ENCODE peak calls at places on chromosomes 12 and 14, in seven cellular contexts. One of them, this sample, is unnamed. For H3K36me3, the result is how much of the 10 kb centered on the place peaks cover.

GRCh38 chr14:33675415-33676130 is 275.3 kb downstream of the EGLN3 start:
- DNase-seq in endodermal cell: no peak
- DNase-seq in cardiac muscle cell: no peak
- DNase-seq in BE2C: no peak
- DNase-seq in pancreas: no peak
- DNase-seq in GM23248: peak
- DNase-seq in CD8-positive, alpha-beta T cell: no peak
- DNase-seq in this sample: no peak

GRCh38 chr14:65156568-65157366 is 54.5 kb upstream of the MAX start:
- DNase-seq in endodermal cell: no peak
- DNase-seq in cardiac muscle cell: no peak
- DNase-seq in BE2C: no peak
- DNase-seq in pancreas: no peak
- DNase-seq in GM23248: peak
- DNase-seq in CD8-positive, alpha-beta T cell: no peak
- DNase-seq in this sample: no peak

GRCh38 chr12:105942316-105942715 is 196.4 kb downstream of the NUAK1 start:
- DNase-seq in endodermal cell: no peak
- DNase-seq in cardiac muscle cell: no peak
- DNase-seq in BE2C: no peak
- DNase-seq in pancreas: no peak
- DNase-seq in GM23248: no peak
- DNase-seq in CD8-positive, alpha-beta T cell: no peak
- DNase-seq in this sample: no peak

GRCh38 chr12:43957732-43958131 is 121.9 kb downstream of the TMEM117 start:
- DNase-seq in endodermal cell: peak
- DNase-seq in cardiac muscle cell: peak
- DNase-seq in BE2C: peak
- DNase-seq in pancreas: no peak
- DNase-seq in GM23248: peak
- DNase-seq in CD8-positive, alpha-beta T cell: no peak
- DNase-seq in this sample: peak

GRCh38 chr12:118780939-118781338 is 200.4 kb upstream of the SRRM4 start:
- DNase-seq in endodermal cell: no peak
- DNase-seq in cardiac muscle cell: no peak
- DNase-seq in BE2C: no peak
- DNase-seq in pancreas: no peak
- DNase-seq in GM23248: no peak
- DNase-seq in CD8-positive, alpha-beta T cell: no peak
- DNase-seq in this sample: no peak

GRCh38 chr14:100072783-100073346 is 7.6 kb downstream of the EVL start:
- DNase-seq in endodermal cell: no peak
- DNase-seq in cardiac muscle cell: no peak
- DNase-seq in BE2C: no peak
- DNase-seq in pancreas: no peak
- DNase-seq in GM23248: no peak
- DNase-seq in CD8-positive, alpha-beta T cell: peak
- DNase-seq in this sample: no peak

GRCh38 chr14:65016461-65016860 is 29.8 kb downstream of the FNTB start:
- DNase-seq in endodermal cell: no peak
- DNase-seq in cardiac muscle cell: no peak
- DNase-seq in BE2C: no peak
- DNase-seq in pancreas: no peak
- DNase-seq in GM23248: no peak
- DNase-seq in CD8-positive, alpha-beta T cell: no peak
- DNase-seq in this sample: no peak

GRCh38 chr14:61355892-61356325 is 34.5 kb downstream of the PRKCH start:
- DNase-seq in endodermal cell: peak
- DNase-seq in cardiac muscle cell: no peak
- DNase-seq in BE2C: no peak
- DNase-seq in pancreas: peak
- DNase-seq in GM23248: peak
- DNase-seq in CD8-positive, alpha-beta T cell: peak
- DNase-seq in this sample: peak

GRCh38 chr14:81406863-81407262 is 6.7 kb upstream of the STON2 start:
- DNase-seq in endodermal cell: no peak
- DNase-seq in cardiac muscle cell: no peak
- DNase-seq in BE2C: peak
- DNase-seq in pancreas: no peak
- DNase-seq in GM23248: peak
- DNase-seq in CD8-positive, alpha-beta T cell: no peak
- DNase-seq in this sample: no peak

GRCh38 chr14:102908766-102909455 is 13.6 kb upstream of the AMN start:
- DNase-seq in endodermal cell: no peak
- DNase-seq in cardiac muscle cell: no peak
- DNase-seq in BE2C: no peak
- DNase-seq in pancreas: no peak
- DNase-seq in GM23248: no peak
- DNase-seq in CD8-positive, alpha-beta T cell: no peak
- DNase-seq in this sample: peak

GRCh38 chr14:102479777-102480176 is 29.8 kb downstream of the ANKRD9 start:
- DNase-seq in endodermal cell: no peak
- DNase-seq in cardiac muscle cell: no peak
- DNase-seq in BE2C: peak
- DNase-seq in pancreas: peak
- DNase-seq in GM23248: no peak
- DNase-seq in CD8-positive, alpha-beta T cell: no peak
- DNase-seq in this sample: no peak

GRCh38 chr12:91211869-91212268 is 29.3 kb upstream of the DCN start:
- DNase-seq in endodermal cell: no peak
- DNase-seq in cardiac muscle cell: no peak
- DNase-seq in BE2C: no peak
- DNase-seq in pancreas: no peak
- DNase-seq in GM23248: no peak
- DNase-seq in CD8-positive, alpha-beta T cell: no peak
- DNase-seq in this sample: no peak

GRCh38 chr12:32249701-32250270 is 143.1 kb downstream of the BICD1 start:
- DNase-seq in endodermal cell: peak
- DNase-seq in cardiac muscle cell: no peak
- DNase-seq in BE2C: no peak
- DNase-seq in pancreas: no peak
- DNase-seq in GM23248: no peak
- DNase-seq in CD8-positive, alpha-beta T cell: no peak
- DNase-seq in this sample: no peak

GRCh38 chr14:63677891-63678379 is 36.3 kb upstream of the WDR89 start:
- DNase-seq in endodermal cell: no peak
- DNase-seq in cardiac muscle cell: no peak
- DNase-seq in BE2C: no peak
- DNase-seq in pancreas: no peak
- DNase-seq in GM23248: peak
- DNase-seq in CD8-positive, alpha-beta T cell: no peak
- DNase-seq in this sample: no peak

GRCh38 chr12:89880695-89881350 is 172.2 kb upstream of the ATP2B1 start:
- DNase-seq in endodermal cell: no peak
- DNase-seq in cardiac muscle cell: no peak
- DNase-seq in BE2C: no peak
- DNase-seq in pancreas: no peak
- DNase-seq in GM23248: no peak
- DNase-seq in CD8-positive, alpha-beta T cell: peak
- DNase-seq in this sample: no peak

GRCh38 chr12:104957388-104958008 is 592 bp downstream of the SLC41A2 start:
- DNase-seq in endodermal cell: no peak
- DNase-seq in cardiac muscle cell: no peak
- DNase-seq in BE2C: no peak
- DNase-seq in pancreas: peak
- DNase-seq in GM23248: peak
- DNase-seq in CD8-positive, alpha-beta T cell: peak
- DNase-seq in this sample: no peak

GRCh38 chr14:87772854-87773253 is 220.1 kb downstream of the GALC start:
- DNase-seq in endodermal cell: peak
- DNase-seq in cardiac muscle cell: no peak
- DNase-seq in BE2C: no peak
- DNase-seq in pancreas: no peak
- DNase-seq in GM23248: no peak
- DNase-seq in CD8-positive, alpha-beta T cell: no peak
- DNase-seq in this sample: peak

GRCh38 chr12:48175613-48176416 is 7.6 kb upstream of the CCDC184 start:
- DNase-seq in endodermal cell: no peak
- DNase-seq in cardiac muscle cell: no peak
- DNase-seq in BE2C: no peak
- DNase-seq in pancreas: no peak
- DNase-seq in GM23248: peak
- DNase-seq in CD8-positive, alpha-beta T cell: no peak
- DNase-seq in this sample: peak

GRCh38 chr12:51393676-51394545 is 2.7 kb upstream of the GALNT6 start:
- DNase-seq in endodermal cell: peak
- DNase-seq in cardiac muscle cell: no peak
- DNase-seq in BE2C: no peak
- DNase-seq in pancreas: no peak
- DNase-seq in GM23248: peak
- DNase-seq in CD8-positive, alpha-beta T cell: peak
- DNase-seq in this sample: no peak

GRCh38 chr12:110849748-110850403 is 3.1 kb downstream of the CCDC63 start:
- DNase-seq in endodermal cell: no peak
- DNase-seq in cardiac muscle cell: no peak
- DNase-seq in BE2C: no peak
- DNase-seq in pancreas: no peak
- DNase-seq in GM23248: no peak
- DNase-seq in CD8-positive, alpha-beta T cell: no peak
- DNase-seq in this sample: no peak

GRCh38 chr12:2322554-2323120 is 269.9 kb downstream of the CACNA1C start:
- DNase-seq in endodermal cell: no peak
- DNase-seq in cardiac muscle cell: peak
- DNase-seq in BE2C: no peak
- DNase-seq in pancreas: no peak
- DNase-seq in GM23248: no peak
- DNase-seq in CD8-positive, alpha-beta T cell: no peak
- DNase-seq in this sample: no peak

GRCh38 chr12:15931590-15932053 is 20.5 kb downstream of the DERA start:
- DNase-seq in endodermal cell: peak
- DNase-seq in cardiac muscle cell: no peak
- DNase-seq in BE2C: no peak
- DNase-seq in pancreas: no peak
- DNase-seq in GM23248: peak
- DNase-seq in CD8-positive, alpha-beta T cell: no peak
- DNase-seq in this sample: no peak

GRCh38 chr14:105439710-105440553 is 20.3 kb downstream of the MTA1 start:
- DNase-seq in endodermal cell: no peak
- DNase-seq in cardiac muscle cell: no peak
- DNase-seq in BE2C: peak
- DNase-seq in pancreas: no peak
- DNase-seq in GM23248: peak
- DNase-seq in CD8-positive, alpha-beta T cell: no peak
- DNase-seq in this sample: no peak

GRCh38 chr14:78758333-78758732 is 588.2 kb downstream of the NRXN3 start:
- DNase-seq in endodermal cell: peak
- DNase-seq in cardiac muscle cell: peak
- DNase-seq in BE2C: peak
- DNase-seq in pancreas: no peak
- DNase-seq in GM23248: peak
- DNase-seq in CD8-positive, alpha-beta T cell: no peak
- DNase-seq in this sample: peak

GRCh38 chr12:123910057-123910456 is 62.6 kb downstream of the CCDC92 start:
- DNase-seq in endodermal cell: no peak
- DNase-seq in cardiac muscle cell: no peak
- DNase-seq in BE2C: no peak
- DNase-seq in pancreas: no peak
- DNase-seq in GM23248: no peak
- DNase-seq in CD8-positive, alpha-beta T cell: no peak
- DNase-seq in this sample: no peak

GRCh38 chr12:22406622-22407021 is 72.1 kb upstream of the ST8SIA1 start:
- DNase-seq in endodermal cell: no peak
- DNase-seq in cardiac muscle cell: no peak
- DNase-seq in BE2C: no peak
- DNase-seq in pancreas: no peak
- DNase-seq in GM23248: peak
- DNase-seq in CD8-positive, alpha-beta T cell: no peak
- DNase-seq in this sample: no peak

GRCh38 chr12:22407397-22407796 is 72.9 kb upstream of the ST8SIA1 start:
- DNase-seq in endodermal cell: no peak
- DNase-seq in cardiac muscle cell: no peak
- DNase-seq in BE2C: no peak
- DNase-seq in pancreas: no peak
- DNase-seq in GM23248: no peak
- DNase-seq in CD8-positive, alpha-beta T cell: no peak
- DNase-seq in this sample: no peak

GRCh38 chr12:22410497-22410896 is 76.0 kb upstream of the ST8SIA1 start:
- DNase-seq in endodermal cell: no peak
- DNase-seq in cardiac muscle cell: no peak
- DNase-seq in BE2C: no peak
- DNase-seq in pancreas: no peak
- DNase-seq in GM23248: no peak
- DNase-seq in CD8-positive, alpha-beta T cell: no peak
- DNase-seq in this sample: no peak

GRCh38 chr12:22409071-22409951 is 74.8 kb upstream of the ST8SIA1 start:
- DNase-seq in endodermal cell: peak
- DNase-seq in cardiac muscle cell: peak
- DNase-seq in BE2C: no peak
- DNase-seq in pancreas: no peak
- DNase-seq in GM23248: peak
- DNase-seq in CD8-positive, alpha-beta T cell: peak
- DNase-seq in this sample: no peak

DNA sequence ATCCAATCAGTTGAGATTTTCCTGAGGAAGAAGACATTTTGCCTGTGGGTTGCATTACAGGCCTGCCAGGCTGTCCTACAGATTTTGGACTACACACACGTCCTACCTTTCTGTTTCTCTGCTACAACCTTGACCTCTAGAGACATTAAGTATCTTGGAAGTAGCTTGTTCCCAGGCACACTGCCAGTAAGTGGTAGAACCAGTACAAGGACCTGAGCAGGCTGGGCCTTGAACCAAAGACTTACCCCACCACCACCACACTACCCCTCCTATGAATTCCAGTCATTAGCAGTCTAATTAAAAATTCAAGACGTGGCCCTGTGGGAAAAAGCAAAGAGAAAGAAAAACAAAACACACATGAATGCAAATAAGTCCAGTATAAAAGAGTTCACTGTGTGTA is 74.1 kb upstream of the ST8SIA1 start:
- DNase-seq in endodermal cell: peak
- DNase-seq in cardiac muscle cell: no peak
- DNase-seq in BE2C: no peak
- DNase-seq in pancreas: no peak
- DNase-seq in GM23248: no peak
- DNase-seq in CD8-positive, alpha-beta T cell: no peak
- DNase-seq in this sample: no peak
- H3K36me3 ChIP-seq in endodermal cell: under half
- H3K36me3 ChIP-seq in cardiac muscle cell: under half
- H3K36me3 ChIP-seq in BE2C: under half
- H3K36me3 ChIP-seq in pancreas: under half
- H3K36me3 ChIP-seq in GM23248: under half
- H3K36me3 ChIP-seq in CD8-positive, alpha-beta T cell: under half
- H3K36me3 ChIP-seq in this sample: under half

GRCh38 chr12:27689558-27690180 is 6.6 kb upstream of the REP15 start:
- DNase-seq in endodermal cell: no peak
- DNase-seq in cardiac muscle cell: no peak
- DNase-seq in BE2C: no peak
- DNase-seq in pancreas: no peak
- DNase-seq in GM23248: no peak
- DNase-seq in CD8-positive, alpha-beta T cell: no peak
- DNase-seq in this sample: no peak
- H3K36me3 ChIP-seq in endodermal cell: half or more
- H3K36me3 ChIP-seq in cardiac muscle cell: under half
- H3K36me3 ChIP-seq in BE2C: under half
- H3K36me3 ChIP-seq in pancreas: half or more
- H3K36me3 ChIP-seq in GM23248: half or more
- H3K36me3 ChIP-seq in CD8-positive, alpha-beta T cell: under half
- H3K36me3 ChIP-seq in this sample: under half

GRCh38 chr14:30601579-30601916 is 20.6 kb upstream of the SCFD1 start:
- DNase-seq in endodermal cell: no peak
- DNase-seq in cardiac muscle cell: no peak
- DNase-seq in BE2C: no peak
- DNase-seq in pancreas: no peak
- DNase-seq in GM23248: no peak
- DNase-seq in CD8-positive, alpha-beta T cell: no peak
- DNase-seq in this sample: no peak
- H3K36me3 ChIP-seq in endodermal cell: half or more
- H3K36me3 ChIP-seq in cardiac muscle cell: under half
- H3K36me3 ChIP-seq in BE2C: under half
- H3K36me3 ChIP-seq in pancreas: under half
- H3K36me3 ChIP-seq in GM23248: half or more
- H3K36me3 ChIP-seq in CD8-positive, alpha-beta T cell: under half
- H3K36me3 ChIP-seq in this sample: under half

GRCh38 chr12:29771786-29772185 is 12.0 kb downstream of the TMTC1 start:
- DNase-seq in endodermal cell: no peak
- DNase-seq in cardiac muscle cell: no peak
- DNase-seq in BE2C: no peak
- DNase-seq in pancreas: no peak
- DNase-seq in GM23248: peak
- DNase-seq in CD8-positive, alpha-beta T cell: no peak
- DNase-seq in this sample: no peak
- H3K36me3 ChIP-seq in endodermal cell: under half
- H3K36me3 ChIP-seq in cardiac muscle cell: under half
- H3K36me3 ChIP-seq in BE2C: under half
- H3K36me3 ChIP-seq in pancreas: under half
- H3K36me3 ChIP-seq in GM23248: under half
- H3K36me3 ChIP-seq in CD8-positive, alpha-beta T cell: under half
- H3K36me3 ChIP-seq in this sample: under half